ENCODE peak calls at places on chromosomes 1 and 21, in eight cellular contexts. One of them, this sample, is unnamed.

GRCh38 chr1:225883616-225884265 is 1.6 kb upstream of the TMEM63A start:
- DNase-seq in left ventricle myocardium inferior: no peak
- DNase-seq in lower leg skin: no peak
- DNase-seq in astrocyte: no peak
- DNase-seq in bronchial epithelial cell: no peak
- DNase-seq in cardiac muscle cell: no peak
- DNase-seq in astrocyte of the spinal cord: no peak
- DNase-seq in AG04450: no peak
- DNase-seq in this sample: no peak

GRCh38 chr1:222257024-222257423 is 290.9 kb downstream of the HHIPL2 start:
- DNase-seq in left ventricle myocardium inferior: no peak
- DNase-seq in lower leg skin: no peak
- DNase-seq in astrocyte: no peak
- DNase-seq in bronchial epithelial cell: no peak
- DNase-seq in cardiac muscle cell: no peak
- DNase-seq in astrocyte of the spinal cord: no peak
- DNase-seq in AG04450: no peak
- DNase-seq in this sample: no peak

GRCh38 chr21:27423073-27423472 is 456.2 kb upstream of the ADAMTS5 start:
- DNase-seq in left ventricle myocardium inferior: peak; percentile 72
- DNase-seq in lower leg skin: peak; percentile 67
- DNase-seq in astrocyte: peak; percentile 79
- DNase-seq in bronchial epithelial cell: peak; percentile 36
- DNase-seq in cardiac muscle cell: no peak
- DNase-seq in astrocyte of the spinal cord: peak; percentile 93
- DNase-seq in AG04450: peak; percentile 88
- DNase-seq in this sample: peak; percentile 96

GRCh38 chr1:168092566-168093355 is 44.0 kb downstream of the GPR161 start:
- DNase-seq in left ventricle myocardium inferior: no peak
- DNase-seq in lower leg skin: no peak
- DNase-seq in astrocyte: no peak
- DNase-seq in bronchial epithelial cell: peak; percentile 17
- DNase-seq in cardiac muscle cell: peak; percentile 64
- DNase-seq in astrocyte of the spinal cord: no peak
- DNase-seq in AG04450: no peak
- DNase-seq in this sample: peak; percentile 35

GRCh38 chr1:36822648-36823047 is 211.7 kb downstream of the GRIK3 start:
- DNase-seq in left ventricle myocardium inferior: no peak
- DNase-seq in lower leg skin: no peak
- DNase-seq in astrocyte: no peak
- DNase-seq in bronchial epithelial cell: no peak
- DNase-seq in cardiac muscle cell: no peak
- DNase-seq in astrocyte of the spinal cord: no peak
- DNase-seq in AG04450: no peak
- DNase-seq in this sample: no peak

GRCh38 chr21:17436626-17437111 is 76.2 kb upstream of the CXADR start:
- DNase-seq in left ventricle myocardium inferior: no peak
- DNase-seq in lower leg skin: no peak
- DNase-seq in astrocyte: no peak
- DNase-seq in bronchial epithelial cell: no peak
- DNase-seq in cardiac muscle cell: peak; percentile 27
- DNase-seq in astrocyte of the spinal cord: no peak
- DNase-seq in AG04450: no peak
- DNase-seq in this sample: peak; percentile 54

GRCh38 chr1:184832517-184832916 is 77.9 kb upstream of the EDEM3 start:
- DNase-seq in left ventricle myocardium inferior: no peak
- DNase-seq in lower leg skin: no peak
- DNase-seq in astrocyte: no peak
- DNase-seq in bronchial epithelial cell: no peak
- DNase-seq in cardiac muscle cell: no peak
- DNase-seq in astrocyte of the spinal cord: no peak
- DNase-seq in AG04450: no peak
- DNase-seq in this sample: no peak

GRCh38 chr1:169529068-169529642 is 43.4 kb upstream of the SLC19A2 start:
- DNase-seq in left ventricle myocardium inferior: no peak
- DNase-seq in lower leg skin: peak; percentile 75
- DNase-seq in astrocyte: peak; percentile 41
- DNase-seq in bronchial epithelial cell: peak; percentile 97
- DNase-seq in cardiac muscle cell: no peak
- DNase-seq in astrocyte of the spinal cord: peak; percentile 15
- DNase-seq in AG04450: no peak
- DNase-seq in this sample: peak; percentile 31

GRCh38 chr21:37639756-37640155 is 273.2 kb downstream of the DYRK1A start:
- DNase-seq in left ventricle myocardium inferior: no peak
- DNase-seq in lower leg skin: no peak
- DNase-seq in astrocyte: no peak
- DNase-seq in bronchial epithelial cell: no peak
- DNase-seq in cardiac muscle cell: no peak
- DNase-seq in astrocyte of the spinal cord: no peak
- DNase-seq in AG04450: no peak
- DNase-seq in this sample: no peak

GRCh38 chr1:68281946-68282615 is 49.8 kb upstream of the WLS start:
- DNase-seq in left ventricle myocardium inferior: no peak
- DNase-seq in lower leg skin: no peak
- DNase-seq in astrocyte: no peak
- DNase-seq in bronchial epithelial cell: no peak
- DNase-seq in cardiac muscle cell: no peak
- DNase-seq in astrocyte of the spinal cord: no peak
- DNase-seq in AG04450: no peak
- DNase-seq in this sample: no peak

GRCh38 chr1:17196496-17197180 is 8.3 kb upstream of the PADI1 start:
- DNase-seq in left ventricle myocardium inferior: no peak
- DNase-seq in lower leg skin: no peak
- DNase-seq in astrocyte: no peak
- DNase-seq in bronchial epithelial cell: no peak
- DNase-seq in cardiac muscle cell: no peak
- DNase-seq in astrocyte of the spinal cord: no peak
- DNase-seq in AG04450: no peak
- DNase-seq in this sample: no peak

DNA sequence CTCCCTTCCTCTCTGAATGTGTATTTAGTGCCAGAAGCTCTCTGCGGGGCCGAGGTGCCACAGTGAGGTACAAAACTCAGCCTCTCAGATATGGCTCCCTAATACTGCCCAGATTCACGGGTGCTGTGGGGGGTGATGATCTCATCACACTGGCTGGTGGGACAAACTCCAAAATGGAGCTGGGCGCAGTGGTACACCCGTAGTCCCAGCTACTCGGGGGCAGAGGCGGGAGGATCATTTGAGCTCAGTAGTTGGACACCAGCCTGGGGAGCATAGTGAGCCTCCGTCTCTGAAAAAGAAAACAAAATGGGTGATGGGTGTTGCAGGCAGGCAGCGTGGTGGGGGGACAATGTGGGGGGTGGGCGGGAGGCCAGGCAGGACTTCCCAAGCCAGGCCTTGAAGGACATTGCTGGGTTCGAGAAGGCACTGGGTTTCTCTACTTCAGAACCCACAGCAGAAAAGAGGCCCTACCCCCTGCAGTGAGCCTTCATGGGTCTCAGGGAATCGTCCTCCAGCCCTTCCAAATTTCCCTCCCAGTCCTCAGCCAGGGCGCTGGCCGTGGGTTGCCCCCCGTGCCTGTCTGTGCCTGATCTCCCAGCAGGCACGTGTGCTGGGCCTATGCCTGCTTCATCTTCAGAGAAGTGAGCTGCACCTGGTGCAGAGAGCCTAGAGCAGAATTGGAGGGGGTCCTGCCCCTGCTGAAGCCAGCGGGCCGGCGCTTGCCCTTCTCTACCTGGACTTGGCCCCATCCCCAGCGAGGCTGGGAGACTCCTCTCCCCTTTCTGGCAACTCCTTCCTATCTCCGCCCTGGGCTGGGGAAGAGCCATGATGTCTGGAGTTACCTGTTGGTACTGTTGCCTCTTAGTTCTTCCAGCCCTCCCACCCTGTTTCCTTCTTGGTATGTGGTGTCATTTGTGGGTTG is 14.0 kb downstream of the H6PD start:
- DNase-seq in left ventricle myocardium inferior: no peak
- DNase-seq in lower leg skin: peak; percentile 44
- DNase-seq in astrocyte: no peak
- DNase-seq in bronchial epithelial cell: no peak
- DNase-seq in cardiac muscle cell: no peak
- DNase-seq in astrocyte of the spinal cord: no peak
- DNase-seq in AG04450: no peak
- DNase-seq in this sample: no peak
- H3K4me3 ChIP-seq in left ventricle myocardium inferior: no peak overlapping the region
- H3K4me3 ChIP-seq in lower leg skin: no peak overlapping the region
- H3K4me3 ChIP-seq in astrocyte: no peak overlapping the region
- H3K4me3 ChIP-seq in bronchial epithelial cell: no peak overlapping the region
- H3K4me3 ChIP-seq in cardiac muscle cell: no peak overlapping the region
- H3K4me3 ChIP-seq in astrocyte of the spinal cord: no peak overlapping the region
- H3K4me3 ChIP-seq in AG04450: no peak overlapping the region
- H3K4me3 ChIP-seq in this sample: no peak overlapping the region

DNA sequence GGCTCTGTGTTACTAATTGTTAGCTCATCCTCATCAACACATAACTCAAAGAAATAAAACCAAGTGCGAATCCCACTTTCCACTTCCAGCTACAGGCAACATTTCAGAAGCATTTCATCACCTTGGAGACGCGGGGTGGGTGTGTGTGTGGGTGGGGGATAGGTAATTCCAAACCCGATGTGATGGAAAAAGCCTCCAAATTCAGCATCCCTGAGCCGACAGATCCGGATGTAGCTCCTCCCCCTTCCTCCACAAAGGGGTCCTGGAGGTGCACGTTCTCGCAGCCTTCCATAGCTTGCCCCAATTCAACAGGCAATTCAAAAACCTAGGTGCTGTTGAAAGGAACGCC is 486 bp downstream of the HSPA13 start:
- DNase-seq in left ventricle myocardium inferior: no peak
- DNase-seq in lower leg skin: peak; percentile 16
- DNase-seq in astrocyte: peak; percentile 12
- DNase-seq in bronchial epithelial cell: peak; percentile 18
- DNase-seq in cardiac muscle cell: no peak
- DNase-seq in astrocyte of the spinal cord: no peak
- DNase-seq in AG04450: no peak
- DNase-seq in this sample: peak; percentile 52
- TF ChIP-seq CTCF in left ventricle myocardium inferior: no peak
- TF ChIP-seq CTCF in lower leg skin: no peak
- TF ChIP-seq CTCF in astrocyte: no peak
- TF ChIP-seq CTCF in bronchial epithelial cell: no peak
- TF ChIP-seq CTCF in cardiac muscle cell: no peak
- TF ChIP-seq CTCF in astrocyte of the spinal cord: no peak
- TF ChIP-seq CTCF in AG04450: no peak
- TF ChIP-seq CTCF in this sample: no peak

DNA sequence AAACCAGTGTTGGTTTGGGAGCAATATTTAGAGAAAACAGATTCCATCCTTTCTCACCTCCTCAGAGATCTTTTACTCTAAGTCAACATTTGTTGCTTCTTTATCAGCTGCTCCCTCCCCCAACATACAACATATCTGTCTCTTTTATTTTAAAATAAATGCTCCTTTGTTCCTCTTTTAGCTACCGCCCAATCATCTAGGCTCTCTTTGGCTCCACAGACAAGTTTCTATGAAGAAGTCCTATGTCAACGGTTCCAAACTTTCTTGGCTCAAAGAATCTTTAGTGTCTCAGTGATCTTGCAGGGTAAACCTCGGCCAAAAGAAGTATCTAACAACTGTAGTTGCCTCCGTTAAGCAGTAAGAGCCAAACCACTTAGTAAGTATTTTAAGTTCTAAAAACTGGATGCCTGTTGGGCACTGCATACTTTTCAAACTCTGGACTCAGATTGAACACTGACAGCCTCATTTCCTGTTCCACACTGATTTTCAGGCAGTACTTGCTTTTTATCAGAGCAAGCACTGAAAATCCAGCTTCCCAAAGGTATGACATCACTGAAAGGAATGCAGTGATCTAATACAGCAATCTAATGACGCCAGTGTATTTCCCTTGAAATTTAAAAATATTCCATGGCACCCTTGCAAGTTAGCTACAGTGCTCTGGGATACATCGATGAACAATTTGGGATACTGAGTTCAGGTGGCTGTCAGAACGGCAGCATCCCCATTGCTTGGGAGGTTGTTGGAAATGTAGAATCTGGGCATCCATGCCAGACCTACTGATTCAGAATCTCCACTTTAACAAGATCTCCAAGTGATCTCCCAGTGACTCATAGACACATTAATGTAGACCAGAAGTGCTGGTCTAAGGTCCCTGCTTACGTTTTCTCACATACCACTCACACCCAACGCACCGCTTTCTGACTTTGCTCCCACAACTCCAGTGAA is 26.8 kb downstream of the EGLN1 start:
- DNase-seq in left ventricle myocardium inferior: no peak
- DNase-seq in lower leg skin: no peak
- DNase-seq in astrocyte: peak; percentile 99
- DNase-seq in bronchial epithelial cell: peak; percentile 89
- DNase-seq in cardiac muscle cell: peak; percentile 28
- DNase-seq in astrocyte of the spinal cord: peak; percentile 97
- DNase-seq in AG04450: peak; percentile 82
- DNase-seq in this sample: peak; percentile 99
- H3K4me3 ChIP-seq in left ventricle myocardium inferior: no peak overlapping the region
- H3K4me3 ChIP-seq in lower leg skin: no peak overlapping the region
- H3K4me3 ChIP-seq in astrocyte: peak overlapping the region; percentile 42
- H3K4me3 ChIP-seq in bronchial epithelial cell: no peak overlapping the region
- H3K4me3 ChIP-seq in cardiac muscle cell: no peak overlapping the region
- H3K4me3 ChIP-seq in astrocyte of the spinal cord: peak overlapping the region; percentile 6
- H3K4me3 ChIP-seq in AG04450: peak overlapping the region; percentile 17
- H3K4me3 ChIP-seq in this sample: peak overlapping the region; percentile 1

GRCh38 chr1:96878640-96879039 is 157.1 kb downstream of the PTBP2 start:
- DNase-seq in left ventricle myocardium inferior: no peak
- DNase-seq in lower leg skin: no peak
- DNase-seq in astrocyte: no peak
- DNase-seq in bronchial epithelial cell: no peak
- DNase-seq in cardiac muscle cell: no peak
- DNase-seq in astrocyte of the spinal cord: no peak
- DNase-seq in AG04450: no peak
- DNase-seq in this sample: no peak

GRCh38 chr1:96872757-96873156 is 151.2 kb downstream of the PTBP2 start:
- DNase-seq in left ventricle myocardium inferior: no peak
- DNase-seq in lower leg skin: no peak
- DNase-seq in astrocyte: no peak
- DNase-seq in bronchial epithelial cell: no peak
- DNase-seq in cardiac muscle cell: no peak
- DNase-seq in astrocyte of the spinal cord: no peak
- DNase-seq in AG04450: no peak
- DNase-seq in this sample: no peak
- TF ChIP-seq CTCF in left ventricle myocardium inferior: no peak
- TF ChIP-seq CTCF in lower leg skin: no peak
- TF ChIP-seq CTCF in astrocyte: no peak
- TF ChIP-seq CTCF in bronchial epithelial cell: no peak
- TF ChIP-seq CTCF in cardiac muscle cell: no peak
- TF ChIP-seq CTCF in astrocyte of the spinal cord: no peak
- TF ChIP-seq CTCF in AG04450: no peak
- TF ChIP-seq CTCF in this sample: no peak

DNA sequence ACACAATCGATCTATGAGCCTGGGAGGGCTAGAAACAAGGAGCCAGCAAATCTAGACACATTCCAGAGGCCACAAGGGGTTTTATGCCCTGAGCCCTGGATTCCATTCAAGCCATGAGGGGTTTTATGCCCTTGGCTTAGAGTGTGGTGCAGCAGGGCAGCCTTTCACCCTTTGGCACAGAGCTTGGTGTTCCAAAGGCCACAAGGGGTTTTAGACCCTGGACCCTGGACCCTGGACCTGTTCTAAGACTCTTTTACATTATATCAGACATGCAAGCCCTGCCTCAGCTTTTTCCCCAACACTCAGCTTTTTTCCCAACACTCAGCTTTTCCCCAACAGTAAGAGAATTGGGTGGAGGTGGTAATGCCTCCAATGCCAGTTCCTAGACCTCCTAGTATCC is 13.3 kb downstream of the MSTO1 start:
- DNase-seq in left ventricle myocardium inferior: no peak
- DNase-seq in lower leg skin: no peak
- DNase-seq in astrocyte: no peak
- DNase-seq in bronchial epithelial cell: no peak
- DNase-seq in cardiac muscle cell: no peak
- DNase-seq in astrocyte of the spinal cord: no peak
- DNase-seq in AG04450: no peak
- DNase-seq in this sample: no peak
- H3K4me3 ChIP-seq in left ventricle myocardium inferior: no peak overlapping the region
- H3K4me3 ChIP-seq in lower leg skin: no peak overlapping the region
- H3K4me3 ChIP-seq in astrocyte: no peak overlapping the region
- H3K4me3 ChIP-seq in bronchial epithelial cell: no peak overlapping the region
- H3K4me3 ChIP-seq in cardiac muscle cell: no peak overlapping the region
- H3K4me3 ChIP-seq in astrocyte of the spinal cord: no peak overlapping the region
- H3K4me3 ChIP-seq in AG04450: no peak overlapping the region
- H3K4me3 ChIP-seq in this sample: no peak overlapping the region